ENCODE peak calls at places on chromosomes 2 and 18, in eight cellular contexts. One of them, this sample, is unnamed.

GRCh38 chr2:174631009-174631981 is 33.7 kb upstream of the WIPF1 start:
- DNase-seq in HCT116: no peak
- DNase-seq in K562: no peak
- DNase-seq in IMR-90: peak
- DNase-seq in mammary epithelial cell: no peak
- DNase-seq in GM23338: no peak
- DNase-seq in fibroblast of lung: peak
- DNase-seq in H9: no peak
- DNase-seq in this sample: peak

GRCh38 chr18:74261053-74261452 is 30.7 kb downstream of the CYB5A start:
- DNase-seq in HCT116: no peak
- DNase-seq in K562: no peak
- DNase-seq in IMR-90: no peak
- DNase-seq in mammary epithelial cell: no peak
- DNase-seq in GM23338: no peak
- DNase-seq in fibroblast of lung: peak
- DNase-seq in H9: no peak
- DNase-seq in this sample: no peak

GRCh38 chr2:37892436-37893114 is 32.5 kb upstream of the RMDN2 start:
- DNase-seq in HCT116: no peak
- DNase-seq in K562: no peak
- DNase-seq in IMR-90: no peak
- DNase-seq in mammary epithelial cell: no peak
- DNase-seq in GM23338: no peak
- DNase-seq in fibroblast of lung: no peak
- DNase-seq in H9: no peak
- DNase-seq in this sample: no peak

GRCh38 chr2:48343571-48344440 is 186.1 kb upstream of the STON1 start:
- DNase-seq in HCT116: no peak
- DNase-seq in K562: no peak
- DNase-seq in IMR-90: peak
- DNase-seq in mammary epithelial cell: peak
- DNase-seq in GM23338: no peak
- DNase-seq in fibroblast of lung: peak
- DNase-seq in H9: no peak
- DNase-seq in this sample: peak

GRCh38 chr2:239225921-239226561 is 174.8 kb downstream of the HDAC4 start:
- DNase-seq in HCT116: no peak
- DNase-seq in K562: no peak
- DNase-seq in IMR-90: peak
- DNase-seq in mammary epithelial cell: no peak
- DNase-seq in GM23338: no peak
- DNase-seq in fibroblast of lung: peak
- DNase-seq in H9: no peak
- DNase-seq in this sample: peak

GRCh38 chr18:78241535-78242306 is 737.9 kb upstream of the SALL3 start:
- DNase-seq in HCT116: no peak
- DNase-seq in K562: no peak
- DNase-seq in IMR-90: no peak
- DNase-seq in mammary epithelial cell: no peak
- DNase-seq in GM23338: no peak
- DNase-seq in fibroblast of lung: no peak
- DNase-seq in H9: no peak
- DNase-seq in this sample: no peak

GRCh38 chr2:53235836-53236582 is 531.6 kb upstream of the CHAC2 start:
- DNase-seq in HCT116: no peak
- DNase-seq in K562: no peak
- DNase-seq in IMR-90: no peak
- DNase-seq in mammary epithelial cell: peak
- DNase-seq in GM23338: no peak
- DNase-seq in fibroblast of lung: no peak
- DNase-seq in H9: no peak
- DNase-seq in this sample: peak

GRCh38 chr2:118667964-118668363 is 179.5 kb downstream of the EN1 start:
- DNase-seq in HCT116: no peak
- DNase-seq in K562: no peak
- DNase-seq in IMR-90: peak
- DNase-seq in mammary epithelial cell: no peak
- DNase-seq in GM23338: no peak
- DNase-seq in fibroblast of lung: peak
- DNase-seq in H9: no peak
- DNase-seq in this sample: peak

GRCh38 chr2:28958689-28959088 is 22.4 kb upstream of the TOGARAM2 start:
- DNase-seq in HCT116: peak
- DNase-seq in K562: peak
- DNase-seq in IMR-90: peak
- DNase-seq in mammary epithelial cell: peak
- DNase-seq in GM23338: peak
- DNase-seq in fibroblast of lung: peak
- DNase-seq in H9: peak
- DNase-seq in this sample: peak

GRCh38 chr2:112686348-112687217 is 34.2 kb upstream of the NT5DC4 start:
- DNase-seq in HCT116: no peak
- DNase-seq in K562: peak
- DNase-seq in IMR-90: no peak
- DNase-seq in mammary epithelial cell: no peak
- DNase-seq in GM23338: no peak
- DNase-seq in fibroblast of lung: no peak
- DNase-seq in H9: no peak
- DNase-seq in this sample: no peak

GRCh38 chr2:9422321-9423099 is 818 bp downstream of the ITGB1BP1 start:
- DNase-seq in HCT116: peak
- DNase-seq in K562: peak
- DNase-seq in IMR-90: peak
- DNase-seq in mammary epithelial cell: peak
- DNase-seq in GM23338: peak
- DNase-seq in fibroblast of lung: peak
- DNase-seq in H9: peak
- DNase-seq in this sample: no peak

GRCh38 chr2:164913640-164914346 is 41.5 kb downstream of the SLC38A11 start:
- DNase-seq in HCT116: no peak
- DNase-seq in K562: no peak
- DNase-seq in IMR-90: peak
- DNase-seq in mammary epithelial cell: peak
- DNase-seq in GM23338: no peak
- DNase-seq in fibroblast of lung: peak
- DNase-seq in H9: no peak
- DNase-seq in this sample: peak

GRCh38 chr2:223036756-223037432 is 15.1 kb upstream of the KCNE4 start:
- DNase-seq in HCT116: no peak
- DNase-seq in K562: no peak
- DNase-seq in IMR-90: no peak
- DNase-seq in mammary epithelial cell: no peak
- DNase-seq in GM23338: no peak
- DNase-seq in fibroblast of lung: no peak
- DNase-seq in H9: no peak
- DNase-seq in this sample: no peak

GRCh38 chr2:63993871-63994270 is 25.4 kb downstream of the VPS54 start:
- DNase-seq in HCT116: no peak
- DNase-seq in K562: no peak
- DNase-seq in IMR-90: no peak
- DNase-seq in mammary epithelial cell: peak
- DNase-seq in GM23338: no peak
- DNase-seq in fibroblast of lung: no peak
- DNase-seq in H9: no peak
- DNase-seq in this sample: peak

GRCh38 chr18:49476664-49477411 is 10.2 kb downstream of the C18orf32 start:
- DNase-seq in HCT116: no peak
- DNase-seq in K562: no peak
- DNase-seq in IMR-90: peak
- DNase-seq in mammary epithelial cell: peak
- DNase-seq in GM23338: peak
- DNase-seq in fibroblast of lung: peak
- DNase-seq in H9: no peak
- DNase-seq in this sample: peak

DNA sequence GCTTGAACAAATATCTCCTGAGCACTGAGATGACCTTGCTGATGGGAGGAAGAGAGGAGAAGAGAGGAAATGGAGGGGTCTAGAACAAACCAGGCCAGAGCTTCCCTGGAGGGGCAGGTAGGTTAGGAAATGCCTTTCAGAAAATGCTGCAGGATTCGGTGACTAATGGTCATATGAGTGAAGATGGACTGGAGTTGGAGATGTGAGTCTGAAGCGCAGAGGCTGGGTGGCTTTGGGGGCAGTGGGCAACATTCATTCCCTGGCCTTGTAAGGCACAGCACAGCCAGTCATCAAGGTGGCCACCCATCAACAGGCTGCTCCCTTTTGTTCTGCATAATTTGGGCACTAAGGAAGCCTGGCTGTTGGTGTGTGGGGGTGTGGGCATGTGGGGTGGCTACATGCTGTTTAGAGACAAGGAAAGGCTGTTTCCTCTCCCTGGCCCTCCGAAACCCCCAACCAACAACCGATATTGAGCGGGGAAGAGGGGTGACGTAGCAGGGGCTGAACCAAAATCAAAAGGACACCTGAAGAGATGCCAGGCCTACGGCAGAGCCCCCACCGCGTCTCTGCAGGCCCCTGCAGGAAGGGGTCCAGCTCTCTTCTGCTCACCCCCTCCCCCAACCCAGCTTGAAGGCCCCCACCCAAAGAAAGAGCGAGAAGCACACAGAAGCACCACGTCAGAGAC is 1.5 kb downstream of the SLC30A3 start:
- DNase-seq in HCT116: no peak
- DNase-seq in K562: no peak
- DNase-seq in IMR-90: no peak
- DNase-seq in mammary epithelial cell: no peak
- DNase-seq in GM23338: no peak
- DNase-seq in fibroblast of lung: no peak
- DNase-seq in H9: no peak
- DNase-seq in this sample: no peak
- H2AFZ ChIP-seq in HCT116: no peak
- H2AFZ ChIP-seq in K562: no peak
- H2AFZ ChIP-seq in IMR-90: no peak
- H2AFZ ChIP-seq in mammary epithelial cell: no peak
- H2AFZ ChIP-seq in GM23338: peak
- H2AFZ ChIP-seq in fibroblast of lung: no peak
- H2AFZ ChIP-seq in H9: no peak
- H2AFZ ChIP-seq in this sample: no peak

DNA sequence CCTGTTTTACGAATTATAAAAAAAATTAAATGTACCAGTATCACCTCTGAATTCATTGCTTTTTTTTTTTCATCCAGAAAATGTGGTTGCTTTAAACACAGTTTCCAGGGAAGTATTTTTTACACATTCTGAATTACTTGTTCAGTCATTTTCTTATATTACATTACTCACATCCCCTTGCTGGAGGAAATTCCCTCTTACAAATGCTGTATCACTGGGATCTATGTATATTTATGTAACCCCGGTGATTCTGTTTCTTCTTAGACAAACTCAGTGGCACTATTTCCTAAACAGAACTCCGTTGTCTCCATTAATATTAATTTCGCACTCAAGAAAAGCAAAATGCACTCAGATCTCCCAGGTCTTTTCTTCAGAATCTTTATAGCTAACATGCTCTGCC is 1078.5 kb upstream of the ZEB2 start:
- DNase-seq in HCT116: no peak
- DNase-seq in K562: no peak
- DNase-seq in IMR-90: peak
- DNase-seq in mammary epithelial cell: peak
- DNase-seq in GM23338: no peak
- DNase-seq in fibroblast of lung: peak
- DNase-seq in H9: no peak
- DNase-seq in this sample: peak
- H2AFZ ChIP-seq in HCT116: no peak
- H2AFZ ChIP-seq in K562: no peak
- H2AFZ ChIP-seq in IMR-90: no peak
- H2AFZ ChIP-seq in mammary epithelial cell: no peak
- H2AFZ ChIP-seq in GM23338: peak
- H2AFZ ChIP-seq in fibroblast of lung: no peak
- H2AFZ ChIP-seq in H9: no peak
- H2AFZ ChIP-seq in this sample: no peak

GRCh38 chr2:151033454-151034248 is 228.0 kb downstream of the RBM43 start:
- DNase-seq in HCT116: no peak
- DNase-seq in K562: no peak
- DNase-seq in IMR-90: no peak
- DNase-seq in mammary epithelial cell: no peak
- DNase-seq in GM23338: no peak
- DNase-seq in fibroblast of lung: no peak
- DNase-seq in H9: no peak
- DNase-seq in this sample: no peak
- H2AFZ ChIP-seq in HCT116: no peak
- H2AFZ ChIP-seq in K562: no peak
- H2AFZ ChIP-seq in IMR-90: no peak
- H2AFZ ChIP-seq in mammary epithelial cell: no peak
- H2AFZ ChIP-seq in GM23338: no peak
- H2AFZ ChIP-seq in fibroblast of lung: no peak
- H2AFZ ChIP-seq in H9: no peak
- H2AFZ ChIP-seq in this sample: no peak

DNA sequence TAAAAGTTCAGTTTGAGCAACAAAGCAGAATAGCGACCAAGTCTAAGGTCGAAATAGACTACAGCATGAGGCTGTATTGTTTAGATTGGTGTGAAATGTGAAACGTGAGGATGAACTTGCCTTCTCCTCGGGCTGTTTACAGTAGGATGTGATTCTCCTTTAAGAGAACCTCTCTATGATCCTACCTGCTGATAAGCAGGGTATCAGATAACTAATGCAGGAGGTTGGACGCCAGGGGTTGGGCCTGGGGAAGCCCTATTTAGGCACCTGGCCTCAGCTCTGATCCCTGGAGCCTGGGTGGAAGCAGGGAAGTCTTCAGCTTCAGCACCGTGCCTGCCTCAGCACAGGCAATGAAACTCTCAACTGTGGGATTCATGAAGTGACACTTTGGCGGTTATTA is 11.4 kb downstream of the CRYGD start:
- DNase-seq in HCT116: no peak
- DNase-seq in K562: no peak
- DNase-seq in IMR-90: no peak
- DNase-seq in mammary epithelial cell: no peak
- DNase-seq in GM23338: peak
- DNase-seq in fibroblast of lung: no peak
- DNase-seq in H9: peak
- DNase-seq in this sample: no peak
- H2AFZ ChIP-seq in HCT116: no peak
- H2AFZ ChIP-seq in K562: no peak
- H2AFZ ChIP-seq in IMR-90: no peak
- H2AFZ ChIP-seq in mammary epithelial cell: no peak
- H2AFZ ChIP-seq in GM23338: peak
- H2AFZ ChIP-seq in fibroblast of lung: no peak
- H2AFZ ChIP-seq in H9: no peak
- H2AFZ ChIP-seq in this sample: no peak

This sample was measured in astrocyte.